ENCODE peak calls at places on chromosomes 5 and 9, in eight cellular contexts. One of them, this sample, is unnamed.

GRCh38 chr5:147750065-147750464 is 32.5 kb downstream of the JAKMIP2 start:
- DNase-seq in A549: no peak
- DNase-seq in Panc1: no peak
- DNase-seq in HCT116: no peak
- DNase-seq in HepG2: no peak
- DNase-seq in GM12878: no peak
- DNase-seq in GM23338: peak
- DNase-seq in K562: no peak
- DNase-seq in this sample: no peak

GRCh38 chr5:94749048-94749447 is 130.6 kb downstream of the SLF1 start:
- DNase-seq in A549: no peak
- DNase-seq in Panc1: no peak
- DNase-seq in HCT116: no peak
- DNase-seq in HepG2: no peak
- DNase-seq in GM12878: no peak
- DNase-seq in GM23338: no peak
- DNase-seq in K562: no peak
- DNase-seq in this sample: no peak

GRCh38 chr9:130447193-130447816 is 2.5 kb downstream of the ASS1 start:
- DNase-seq in A549: no peak
- DNase-seq in Panc1: no peak
- DNase-seq in HCT116: no peak
- DNase-seq in HepG2: no peak
- DNase-seq in GM12878: no peak
- DNase-seq in GM23338: no peak
- DNase-seq in K562: no peak
- DNase-seq in this sample: no peak

GRCh38 chr5:149240354-149240998 is 31.2 kb upstream of the AFAP1L1 start:
- DNase-seq in A549: no peak
- DNase-seq in Panc1: no peak
- DNase-seq in HCT116: no peak
- DNase-seq in HepG2: no peak
- DNase-seq in GM12878: no peak
- DNase-seq in GM23338: no peak
- DNase-seq in K562: no peak
- DNase-seq in this sample: no peak

GRCh38 chr9:131630206-131630831 is 85.0 kb downstream of the PRRT1B start:
- DNase-seq in A549: no peak
- DNase-seq in Panc1: no peak
- DNase-seq in HCT116: no peak
- DNase-seq in HepG2: no peak
- DNase-seq in GM12878: peak
- DNase-seq in GM23338: no peak
- DNase-seq in K562: no peak
- DNase-seq in this sample: no peak

GRCh38 chr5:98309785-98310566 is 463.5 kb upstream of the RGMB start:
- DNase-seq in A549: peak
- DNase-seq in Panc1: peak
- DNase-seq in HCT116: peak
- DNase-seq in HepG2: peak
- DNase-seq in GM12878: peak
- DNase-seq in GM23338: peak
- DNase-seq in K562: no peak
- DNase-seq in this sample: no peak

GRCh38 chr9:109118802-109119438 is 827 bp downstream of the TMEM245 start:
- DNase-seq in A549: no peak
- DNase-seq in Panc1: no peak
- DNase-seq in HCT116: no peak
- DNase-seq in HepG2: peak
- DNase-seq in GM12878: no peak
- DNase-seq in GM23338: peak
- DNase-seq in K562: peak
- DNase-seq in this sample: no peak

GRCh38 chr5:135246923-135247795 is 151.9 kb downstream of the MACROH2A1 start:
- DNase-seq in A549: peak
- DNase-seq in Panc1: peak
- DNase-seq in HCT116: peak
- DNase-seq in HepG2: no peak
- DNase-seq in GM12878: no peak
- DNase-seq in GM23338: no peak
- DNase-seq in K562: peak
- DNase-seq in this sample: no peak

GRCh38 chr5:15600035-15600434 is 100.1 kb downstream of the FBXL7 start:
- DNase-seq in A549: no peak
- DNase-seq in Panc1: no peak
- DNase-seq in HCT116: no peak
- DNase-seq in HepG2: no peak
- DNase-seq in GM12878: no peak
- DNase-seq in GM23338: no peak
- DNase-seq in K562: no peak
- DNase-seq in this sample: no peak

GRCh38 chr5:15604986-15605385 is 105.0 kb downstream of the FBXL7 start:
- DNase-seq in A549: no peak
- DNase-seq in Panc1: no peak
- DNase-seq in HCT116: no peak
- DNase-seq in HepG2: no peak
- DNase-seq in GM12878: no peak
- DNase-seq in GM23338: no peak
- DNase-seq in K562: no peak
- DNase-seq in this sample: no peak

GRCh38 chr5:15601853-15602252 is 101.9 kb downstream of the FBXL7 start:
- DNase-seq in A549: no peak
- DNase-seq in Panc1: no peak
- DNase-seq in HCT116: no peak
- DNase-seq in HepG2: no peak
- DNase-seq in GM12878: no peak
- DNase-seq in GM23338: no peak
- DNase-seq in K562: no peak
- DNase-seq in this sample: no peak

GRCh38 chr5:15598294-15598902 is 98.4 kb downstream of the FBXL7 start:
- DNase-seq in A549: peak
- DNase-seq in Panc1: peak
- DNase-seq in HCT116: no peak
- DNase-seq in HepG2: peak
- DNase-seq in GM12878: no peak
- DNase-seq in GM23338: peak
- DNase-seq in K562: peak
- DNase-seq in this sample: no peak

DNA sequence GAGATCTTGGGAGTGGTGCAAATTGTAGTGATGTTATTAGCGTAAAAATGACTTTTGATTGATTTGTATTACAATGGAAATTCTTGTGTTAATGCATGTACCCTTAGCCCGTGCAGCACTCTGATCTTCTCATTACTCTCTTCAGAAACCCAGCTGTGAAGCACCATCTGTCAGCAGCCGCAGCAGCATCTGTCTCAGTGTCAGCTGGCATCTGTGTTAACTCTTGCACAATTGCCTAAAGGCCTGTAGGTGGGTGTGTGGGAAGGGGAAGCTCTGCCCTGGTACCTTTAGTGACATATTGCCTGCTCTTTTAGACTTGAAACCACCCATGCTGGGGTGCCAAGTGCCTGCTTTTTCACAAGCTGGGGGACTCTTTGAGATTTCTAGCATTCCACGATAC is 101.3 kb downstream of the FBXL7 start:
- DNase-seq in A549: no peak
- DNase-seq in Panc1: no peak
- DNase-seq in HCT116: no peak
- DNase-seq in HepG2: no peak
- DNase-seq in GM12878: no peak
- DNase-seq in GM23338: peak
- DNase-seq in K562: no peak
- DNase-seq in this sample: no peak
- TF ChIP-seq REST in A549: no peak
- TF ChIP-seq REST in Panc1: no peak
- TF ChIP-seq REST in HCT116: no peak
- TF ChIP-seq REST in HepG2: no peak
- TF ChIP-seq REST in GM12878: no peak
- TF ChIP-seq REST in GM23338: no peak
- TF ChIP-seq REST in K562: no peak
- TF ChIP-seq REST in this sample: no peak

GRCh38 chr9:36970007-36970888 is 63.8 kb downstream of the PAX5 start:
- DNase-seq in A549: peak
- DNase-seq in Panc1: peak
- DNase-seq in HCT116: no peak
- DNase-seq in HepG2: no peak
- DNase-seq in GM12878: no peak
- DNase-seq in GM23338: no peak
- DNase-seq in K562: no peak
- DNase-seq in this sample: no peak
- TF ChIP-seq REST in A549: no peak
- TF ChIP-seq REST in Panc1: no peak
- TF ChIP-seq REST in HCT116: no peak
- TF ChIP-seq REST in HepG2: no peak
- TF ChIP-seq REST in GM12878: no peak
- TF ChIP-seq REST in GM23338: no peak
- TF ChIP-seq REST in K562: no peak
- TF ChIP-seq REST in this sample: no peak

DNA sequence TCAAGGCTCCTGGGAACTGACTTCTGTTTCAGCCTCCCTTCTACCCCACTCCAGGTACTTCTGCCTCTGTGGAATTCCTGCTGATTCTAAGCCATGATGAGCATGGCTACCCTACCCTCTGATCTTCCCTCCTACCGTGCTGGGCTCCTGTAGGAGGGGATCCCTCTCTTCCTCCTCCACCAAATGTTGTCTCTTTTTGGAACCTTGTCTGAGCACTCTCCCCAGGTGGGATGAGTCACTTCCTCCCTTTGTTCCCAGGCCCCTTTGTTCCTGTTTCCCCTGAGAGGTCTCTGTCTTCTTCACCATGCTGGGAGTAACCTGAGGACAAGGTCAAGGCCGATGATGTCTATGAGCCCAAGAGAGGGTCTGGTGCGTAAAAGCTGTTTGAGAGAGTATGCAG is 213.2 kb downstream of the GABBR2 start:
- DNase-seq in A549: no peak
- DNase-seq in Panc1: no peak
- DNase-seq in HCT116: no peak
- DNase-seq in HepG2: no peak
- DNase-seq in GM12878: no peak
- DNase-seq in GM23338: no peak
- DNase-seq in K562: no peak
- DNase-seq in this sample: no peak
- TF ChIP-seq REST in A549: no peak
- TF ChIP-seq REST in Panc1: no peak
- TF ChIP-seq REST in HCT116: no peak
- TF ChIP-seq REST in HepG2: no peak
- TF ChIP-seq REST in GM12878: no peak
- TF ChIP-seq REST in GM23338: no peak
- TF ChIP-seq REST in K562: no peak
- TF ChIP-seq REST in this sample: no peak

GRCh38 chr9:136374183-136374575 is 710 bp upstream of the CARD9 start:
- DNase-seq in A549: no peak
- DNase-seq in Panc1: no peak
- DNase-seq in HCT116: no peak
- DNase-seq in HepG2: no peak
- DNase-seq in GM12878: no peak
- DNase-seq in GM23338: no peak
- DNase-seq in K562: no peak
- DNase-seq in this sample: no peak

GRCh38 chr9:136373300-136374182 is at the start of gene CARD9:
- DNase-seq in A549: no peak
- DNase-seq in Panc1: no peak
- DNase-seq in HCT116: no peak
- DNase-seq in HepG2: peak
- DNase-seq in GM12878: no peak
- DNase-seq in GM23338: no peak
- DNase-seq in K562: peak
- DNase-seq in this sample: peak

GRCh38 chr9:136372006-136372405 is 1.5 kb downstream of the CARD9 start:
- DNase-seq in A549: no peak
- DNase-seq in Panc1: no peak
- DNase-seq in HCT116: no peak
- DNase-seq in HepG2: no peak
- DNase-seq in GM12878: no peak
- DNase-seq in GM23338: no peak
- DNase-seq in K562: no peak
- DNase-seq in this sample: no peak

GRCh38 chr9:136370687-136371530 is 2.6 kb downstream of the CARD9 start:
- DNase-seq in A549: no peak
- DNase-seq in Panc1: no peak
- DNase-seq in HCT116: no peak
- DNase-seq in HepG2: no peak
- DNase-seq in GM12878: no peak
- DNase-seq in GM23338: no peak
- DNase-seq in K562: no peak
- DNase-seq in this sample: no peak

DNA sequence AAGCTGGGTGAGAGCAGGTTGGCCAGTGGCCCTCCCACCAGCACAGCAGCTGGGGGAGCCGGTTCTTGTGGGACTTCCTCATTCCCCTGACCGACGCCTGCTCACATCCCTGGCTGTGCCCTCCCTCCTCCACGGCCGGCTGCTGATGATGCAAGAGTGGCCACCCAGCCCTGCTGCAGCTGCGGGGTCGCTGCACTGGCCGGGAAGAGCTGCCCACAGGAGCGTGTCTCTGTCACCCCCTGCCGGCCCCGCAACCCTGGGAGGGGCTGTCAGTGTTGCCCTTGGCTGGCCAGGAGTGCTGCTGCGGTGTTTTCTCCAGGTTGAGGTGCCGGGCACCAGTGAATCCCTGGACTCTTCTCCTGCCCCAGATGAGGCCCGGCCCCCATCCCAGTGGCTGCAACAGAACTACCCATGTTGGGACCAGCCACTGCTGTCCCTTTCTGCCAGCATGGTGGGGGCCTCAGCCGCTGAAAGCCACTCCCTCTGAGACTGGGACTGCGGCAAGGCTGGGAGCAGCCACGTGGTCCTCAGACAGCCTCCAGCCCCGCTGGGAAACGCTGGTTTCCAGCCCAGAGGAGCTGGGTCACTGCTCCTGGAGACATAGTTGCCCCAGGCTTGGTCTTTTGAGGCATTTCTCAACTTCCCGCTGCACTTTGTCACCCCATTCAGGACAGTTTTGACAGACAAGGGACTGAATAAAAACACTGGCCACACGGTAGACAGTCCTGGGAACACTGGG is 739 bp downstream of the CARD9 start:
- DNase-seq in A549: peak
- DNase-seq in Panc1: no peak
- DNase-seq in HCT116: no peak
- DNase-seq in HepG2: peak
- DNase-seq in GM12878: no peak
- DNase-seq in GM23338: no peak
- DNase-seq in K562: peak
- DNase-seq in this sample: peak
- TF ChIP-seq REST in A549: no peak
- TF ChIP-seq REST in Panc1: no peak
- TF ChIP-seq REST in HCT116: no peak
- TF ChIP-seq REST in HepG2: no peak
- TF ChIP-seq REST in GM12878: no peak
- TF ChIP-seq REST in GM23338: no peak
- TF ChIP-seq REST in K562: no peak
- TF ChIP-seq REST in this sample: no peak

DNA sequence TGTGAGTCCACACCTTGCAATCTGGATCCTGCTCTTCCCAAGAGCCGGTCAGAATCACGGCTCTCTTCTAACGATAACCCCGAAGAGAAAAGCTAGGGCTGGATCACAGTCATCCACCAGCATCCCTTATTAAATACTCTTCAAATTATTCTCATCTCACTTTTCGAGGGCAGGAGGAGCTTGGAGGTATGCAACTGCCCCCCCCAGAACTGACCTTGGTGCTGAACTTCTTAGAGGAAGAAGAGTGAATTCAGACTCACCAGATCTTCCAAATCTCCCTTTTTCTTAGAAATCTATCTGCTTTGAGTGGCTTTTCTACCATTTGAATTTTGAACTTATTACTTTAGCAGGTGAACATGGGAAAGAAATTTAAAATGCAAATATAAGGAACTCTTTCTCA is 75.7 kb downstream of the MED10 start:
- DNase-seq in A549: no peak
- DNase-seq in Panc1: no peak
- DNase-seq in HCT116: no peak
- DNase-seq in HepG2: no peak
- DNase-seq in GM12878: no peak
- DNase-seq in GM23338: peak
- DNase-seq in K562: no peak
- DNase-seq in this sample: no peak
- TF ChIP-seq REST in A549: peak
- TF ChIP-seq REST in Panc1: peak
- TF ChIP-seq REST in HCT116: peak
- TF ChIP-seq REST in HepG2: peak
- TF ChIP-seq REST in GM12878: peak
- TF ChIP-seq REST in GM23338: peak
- TF ChIP-seq REST in K562: peak
- TF ChIP-seq REST in this sample: peak